ENCODE peak calls at places on chromosomes 6 and 20, in nine cellular contexts. G is thoracic aorta; C is A549; T is effector memory CD4-positive, alpha-beta T cell; X is lung; A is right cardiac atrium; U is GM23248; H is transverse colon; P is heart left ventricle. Z is an unnamed sample.

GRCh38 chr20:17841751-17842191 is 126.8 kb downstream of the SNX5 start:
- DNase-seq in G (no peak), X (no peak), U (peak; percentile 69), A (peak; percentile 84), H (no peak), T (no peak), P (peak; percentile 68), C (no peak), Z (peak; percentile 90)

GRCh38 chr20:34943808-34944568 is 11.6 kb downstream of the GSS start:
- DNase-seq in H (no peak), C (no peak), G (no peak), T (no peak), P (no peak), U (no peak), A (no peak), X (no peak), Z (peak; percentile 2)

GRCh38 chr6:147506704-147507114 is 1.8 kb upstream of the SAMD5 start:
- DNase-seq in H (peak; percentile 82), P (peak; percentile 72), C (peak; percentile 55), T (no peak), X (peak; percentile 69), G (no peak), A (peak; percentile 91), U (peak; percentile 66), Z (peak; percentile 76)

GRCh38 chr20:9945406-9945805 is 89.4 kb upstream of the ANKEF1 start:
- DNase-seq in C (peak; percentile 21), H (no peak), T (no peak), A (no peak), P (no peak), U (peak; percentile 32), G (no peak), X (no peak), Z (no peak)

GRCh38 chr20:47566269-47566668 is 64.6 kb downstream of the NCOA3 start:
- DNase-seq in G (no peak), X (no peak), P (no peak), U (no peak), H (no peak), T (no peak), A (no peak), C (no peak), Z (no peak)

GRCh38 chr20:2752631-2753455 is 47.6 kb downstream of the CPXM1 start:
- DNase-seq in T (no peak), G (no peak), U (peak; percentile 70), H (peak; percentile 38), X (no peak), A (peak; percentile 72), P (no peak), C (peak; percentile 75), Z (peak; percentile 68)

GRCh38 chr20:36847009-36847709 is 28.8 kb upstream of the TLDC2 start:
- DNase-seq in C (no peak), H (peak; percentile 64), U (peak; percentile 98), G (peak; percentile 59), A (peak; percentile 89), T (no peak), X (no peak), P (peak; percentile 92), Z (peak; percentile 98)

GRCh38 chr6:30889921-30890645 is 5.8 kb downstream of the DDR1 start:
- DNase-seq in T (no peak), A (peak; percentile 65), U (no peak), H (no peak), X (no peak), G (no peak), C (no peak), P (no peak), Z (peak; percentile 72)

GRCh38 chr6:137148291-137149076 is 25.0 kb downstream of the IL22RA2 start:
- DNase-seq in A (no peak), P (no peak), H (no peak), X (no peak), C (peak; percentile 67), G (no peak), T (no peak), U (peak; percentile 63), Z (peak; percentile 68)

GRCh38 chr6:88725111-88725711 is 238.2 kb downstream of the RNGTT start:
- DNase-seq in G (no peak), P (peak; percentile 38), A (peak; percentile 56), H (no peak), C (no peak), U (peak; percentile 28), X (no peak), T (no peak), Z (no peak)

GRCh38 chr20:35316086-35316485 is 23.9 kb upstream of the FAM83C start:
- DNase-seq in C (no peak), A (no peak), G (no peak), H (no peak), U (no peak), X (no peak), T (no peak), P (no peak), Z (no peak)

GRCh38 chr6:166989427-166990034 is 9.7 kb upstream of the CEP43 start:
- DNase-seq in X (no peak), U (peak; percentile 71), A (no peak), C (peak; percentile 23), T (no peak), G (no peak), P (no peak), H (no peak), Z (no peak)

GRCh38 chr6:87504440-87504839 is 31.7 kb downstream of the SLC35A1 start:
- DNase-seq in T (no peak), X (no peak), P (no peak), C (no peak), G (no peak), U (no peak), H (no peak), A (no peak), Z (no peak)

GRCh38 chr6:29035951-29036350 is 9.0 kb downstream of the OR2W1 start:
- DNase-seq in T (no peak), A (peak; percentile 6), U (no peak), C (no peak), P (no peak), G (no peak), H (no peak), X (no peak), Z (no peak)

GRCh38 chr6:132190815-132191175 is 210.5 kb downstream of the MOXD1 start:
- DNase-seq in P (no peak), X (no peak), A (no peak), H (no peak), T (no peak), C (no peak), G (no peak), U (peak; percentile 85), Z (no peak)

GRCh38 chr6:156577749-156578148 is 199.4 kb upstream of the ARID1B start:
- DNase-seq in T (no peak), A (no peak), C (no peak), X (no peak), U (no peak), P (no peak), G (no peak), H (no peak), Z (no peak)

GRCh38 chr6:149771185-149771584 is 21.6 kb downstream of the PCMT1 start:
- DNase-seq in H (no peak), U (no peak), A (no peak), C (no peak), P (no peak), X (no peak), T (no peak), G (no peak), Z (no peak)

GRCh38 chr20:45034436-45034835 is 66.5 kb downstream of the KCNS1 start:
- DNase-seq in A (no peak), C (no peak), G (no peak), X (no peak), U (no peak), T (no peak), P (no peak), H (no peak), Z (no peak)

GRCh38 chr6:33593414-33593727 is 13.3 kb upstream of the BAK1 start:
- DNase-seq in X (no peak), A (no peak), T (no peak), P (no peak), C (no peak), H (no peak), G (no peak), U (no peak), Z (no peak)
- H3K4me1 ChIP-seq in X (peaks cover 14% of the 10 kb centered on the region), A (peaks cover 5% of the 10 kb centered on the region), T (peaks cover 10% of the 10 kb centered on the region), P (peaks cover 21% of the 10 kb centered on the region), C (peaks cover 38% of the 10 kb centered on the region), H (peaks cover 31% of the 10 kb centered on the region), G (peaks cover 10% of the 10 kb centered on the region), U (peaks cover 15% of the 10 kb centered on the region), Z (no peaks in the 10 kb centered on the region)

GRCh38 chr20:38545771-38546170 is 35.2 kb upstream of the ADIG start:
- DNase-seq in U (no peak), C (no peak), T (no peak), A (no peak), P (no peak), G (no peak), X (no peak), H (no peak), Z (no peak)

GRCh38 chr20:38550274-38550673 is 30.7 kb upstream of the ADIG start:
- DNase-seq in P (no peak), G (no peak), U (no peak), A (no peak), X (no peak), H (no peak), C (no peak), T (no peak), Z (no peak)

GRCh38 chr20:38547288-38547825 is 33.6 kb upstream of the ADIG start:
- DNase-seq in P (no peak), H (no peak), A (no peak), C (no peak), X (no peak), U (no peak), T (no peak), G (no peak), Z (no peak)

GRCh38 chr20:38551056-38551626 is 29.9 kb upstream of the ADIG start:
- DNase-seq in U (no peak), T (no peak), A (no peak), H (no peak), P (no peak), G (no peak), X (no peak), C (no peak), Z (no peak)

GRCh38 chr20:38548356-38549083 is 32.5 kb upstream of the ADIG start:
- DNase-seq in T (no peak), G (no peak), X (no peak), C (no peak), H (no peak), U (no peak), P (no peak), A (no peak), Z (no peak)
- H3K4me1 ChIP-seq in T (no peaks in the 10 kb centered on the region), G (no peaks in the 10 kb centered on the region), X (no peaks in the 10 kb centered on the region), C (no peaks in the 10 kb centered on the region), H (no peaks in the 10 kb centered on the region), U (no peaks in the 10 kb centered on the region), P (no peaks in the 10 kb centered on the region), A (no peaks in the 10 kb centered on the region), Z (no peaks in the 10 kb centered on the region)

DNA sequence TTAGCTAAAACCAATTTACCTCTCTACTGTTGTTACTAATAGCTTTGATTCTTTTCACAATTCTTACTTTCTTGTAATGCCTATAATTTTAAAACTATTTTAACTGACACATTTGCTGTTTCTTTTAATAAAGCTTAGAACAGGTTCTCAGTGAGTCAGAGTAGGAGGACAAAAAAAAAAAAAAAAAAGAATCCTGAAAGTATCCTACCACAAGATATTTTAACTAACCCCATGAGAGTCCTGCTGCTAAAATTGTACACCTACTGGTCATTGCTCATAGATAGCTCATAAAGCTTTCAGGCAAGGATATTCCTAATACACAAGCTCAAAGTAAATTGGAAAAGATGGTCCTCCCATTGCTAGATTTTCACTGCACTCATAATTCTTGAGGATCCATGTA is 301.0 kb downstream of the CENPW start:
- DNase-seq in X (no peak), H (no peak), P (no peak), C (no peak), A (no peak), G (no peak), T (no peak), U (no peak), Z (no peak)
- H3K4me1 ChIP-seq in X (no peaks in the 10 kb centered on the region), H (no peaks in the 10 kb centered on the region), P (no peaks in the 10 kb centered on the region), C (no peaks in the 10 kb centered on the region), A (no peaks in the 10 kb centered on the region), G (no peaks in the 10 kb centered on the region), T (no peaks in the 10 kb centered on the region), U (no peaks in the 10 kb centered on the region), Z (no peaks in the 10 kb centered on the region)

GRCh38 chr20:52154575-52154974 is 37.0 kb downstream of the ZFP64 start:
- DNase-seq in U (no peak), C (no peak), H (no peak), A (no peak), G (no peak), X (no peak), P (no peak), T (no peak), Z (no peak)
- H3K4me1 ChIP-seq in U (no peaks in the 10 kb centered on the region), C (no peaks in the 10 kb centered on the region), H (no peaks in the 10 kb centered on the region), A (no peaks in the 10 kb centered on the region), G (no peaks in the 10 kb centered on the region), X (no peaks in the 10 kb centered on the region), P (no peaks in the 10 kb centered on the region), T (no peaks in the 10 kb centered on the region), Z (no peaks in the 10 kb centered on the region)

Z was measured in sigmoid colon.